ENCODE peak calls at places on chromosomes 5 and 9, in seven cellular contexts. F is IMR-90, Q is GM23248, W is uterus, P is right cardiac atrium, O is K562, M is left lung. S is an unnamed sample.
A peak's percentile ranks its signal among the peaks of the same experiment; 100 is the strongest.

GRCh38 chr9:136004712-136005111 is 43.5 kb upstream of the UBAC1 start:
- DNase-seq in F (no peak), Q (no peak), W (no peak), P (no peak), O (no peak), M (no peak), S (no peak)

GRCh38 chr5:145587308-145588071 is 247.7 kb downstream of the PRELID2 start:
- DNase-seq in F (peak; percentile 93), Q (peak; percentile 93), W (no peak), P (no peak), O (no peak), M (no peak), S (no peak)

GRCh38 chr9:136140966-136141365 is 22.3 kb upstream of the TMEM250 start:
- DNase-seq in F (peak; percentile 3), Q (no peak), W (no peak), P (peak; percentile 67), O (no peak), M (no peak), S (no peak)

GRCh38 chr9:91420471-91421021 is 3.1 kb downstream of the NFIL3 start:
- DNase-seq in F (peak; percentile 43), Q (peak; percentile 48), W (no peak), P (no peak), O (no peak), M (no peak), S (no peak)

GRCh38 chr5:180170810-180171567 is 38.0 kb downstream of the RASGEF1C start:
- DNase-seq in F (no peak), Q (no peak), W (no peak), P (no peak), O (no peak), M (no peak), S (no peak)

GRCh38 chr9:124467410-124468060 is 17.3 kb downstream of the ADGRD2 start:
- DNase-seq in F (no peak), Q (no peak), W (no peak), P (peak; percentile 4), O (no peak), M (peak; percentile 20), S (peak; percentile 1)

GRCh38 chr5:28286566-28286965 is 1248.2 kb upstream of the CDH9 start:
- DNase-seq in F (no peak), Q (no peak), W (no peak), P (no peak), O (no peak), M (no peak), S (no peak)

GRCh38 chr9:76761448-76761847 is 2.8 kb upstream of the PCA3 start:
- DNase-seq in F (peak; percentile 7), Q (peak; percentile 36), W (no peak), P (no peak), O (no peak), M (no peak), S (no peak)

GRCh38 chr9:18569941-18570630 is 96.1 kb downstream of the ADAMTSL1 start:
- DNase-seq in F (no peak), Q (peak; percentile 18), W (no peak), P (no peak), O (no peak), M (no peak), S (no peak)

GRCh38 chr5:52870448-52870847 is 82.7 kb downstream of the ITGA1 start:
- DNase-seq in F (no peak), Q (peak; percentile 35), W (no peak), P (peak; percentile 24), O (no peak), M (no peak), S (peak; percentile 70)

GRCh38 chr5:42653705-42654104 is 102.9 kb upstream of the CCDC152 start:
- DNase-seq in F (no peak), Q (no peak), W (no peak), P (no peak), O (no peak), M (no peak), S (no peak)

GRCh38 chr9:113707953-113708695 is 168.0 kb upstream of the ZNF618 start:
- DNase-seq in F (no peak), Q (no peak), W (no peak), P (no peak), O (no peak), M (no peak), S (no peak)

GRCh38 chr9:81477669-81478068 is 211.7 kb downstream of the TLE1 start:
- DNase-seq in F (no peak), Q (peak; percentile 74), W (no peak), P (no peak), O (no peak), M (no peak), S (no peak)

GRCh38 chr9:98302938-98303337 is 47.5 kb upstream of the TBC1D2 start:
- DNase-seq in F (no peak), Q (no peak), W (no peak), P (no peak), O (no peak), M (no peak), S (no peak)

GRCh38 chr5:43171926-43172325 is 20.1 kb upstream of the NIM1K start:
- DNase-seq in F (peak; percentile 38), Q (peak; percentile 35), W (no peak), P (no peak), O (no peak), M (no peak), S (no peak)

GRCh38 chr5:28855631-28856030 is 1817.2 kb upstream of the CDH9 start:
- DNase-seq in F (no peak), Q (no peak), W (no peak), P (no peak), O (no peak), M (no peak), S (no peak)

GRCh38 chr5:169494383-169495251 is 89.0 kb upstream of the SPDL1 start:
- DNase-seq in F (no peak), Q (peak; percentile 24), W (no peak), P (peak; percentile 24), O (no peak), M (no peak), S (no peak)

GRCh38 chr9:21110708-21111576 is 30.7 kb downstream of the IFNW1 start:
- DNase-seq in F (peak; percentile 82), Q (peak; percentile 68), W (no peak), P (no peak), O (no peak), M (no peak), S (peak; percentile 22)

GRCh38 chr5:149274964-149275363 is 3.3 kb downstream of the AFAP1L1 start:
- DNase-seq in F (peak; percentile 44), Q (peak; percentile 75), W (no peak), P (no peak), O (no peak), M (no peak), S (no peak)

GRCh38 chr5:77776606-77777206 is 567 bp upstream of the TBCA start:
- DNase-seq in F (peak; percentile 67), Q (peak; percentile 47), W (no peak), P (no peak), O (no peak), M (no peak), S (no peak)

GRCh38 chr5:56319281-56320242 is 86.4 kb upstream of the ANKRD55 start:
- DNase-seq in F (peak; percentile 78), Q (peak; percentile 90), W (peak; percentile 74), P (peak; percentile 44), O (no peak), M (peak; percentile 37), S (peak; percentile 91)

GRCh38 chr9:110427497-110428104 is 89.9 kb upstream of the TXNDC8 start:
- DNase-seq in F (peak; percentile 28), Q (peak; percentile 47), W (no peak), P (peak; percentile 24), O (peak; percentile 33), M (no peak), S (peak; percentile 60)

GRCh38 chr5:97629281-97629680 is 446.2 kb upstream of the RIOK2 start:
- DNase-seq in F (peak; percentile 79), Q (peak; percentile 97), W (no peak), P (peak; percentile 71), O (no peak), M (no peak), S (no peak)

GRCh38 chr9:4508246-4508906 is 18.1 kb downstream of the SLC1A1 start:
- DNase-seq in F (peak; percentile 53), Q (peak; percentile 90), W (no peak), P (no peak), O (no peak), M (no peak), S (no peak)

GRCh38 chr5:31824886-31825774 is 186.2 kb downstream of the PDZD2 start:
- DNase-seq in F (peak; percentile 59), Q (peak; percentile 78), W (peak; percentile 58), P (no peak), O (peak; percentile 30), M (no peak), S (peak; percentile 67)

GRCh38 chr9:75147638-75148037 is 59.3 kb downstream of the OSTF1 start:
- DNase-seq in F (peak; percentile 19), Q (peak; percentile 46), W (no peak), P (no peak), O (no peak), M (no peak), S (no peak)

GRCh38 chr9:75146229-75146628 is 57.9 kb downstream of the OSTF1 start:
- DNase-seq in F (peak; percentile 75), Q (peak; percentile 62), W (no peak), P (no peak), O (no peak), M (no peak), S (no peak)

GRCh38 chr9:75149841-75150241 is 61.5 kb downstream of the OSTF1 start:
- DNase-seq in F (no peak), Q (no peak), W (no peak), P (no peak), O (no peak), M (no peak), S (no peak)

GRCh38 chr9:75150512-75150911 is 62.2 kb downstream of the OSTF1 start:
- DNase-seq in F (no peak), Q (no peak), W (no peak), P (no peak), O (no peak), M (no peak), S (no peak)

DNA sequence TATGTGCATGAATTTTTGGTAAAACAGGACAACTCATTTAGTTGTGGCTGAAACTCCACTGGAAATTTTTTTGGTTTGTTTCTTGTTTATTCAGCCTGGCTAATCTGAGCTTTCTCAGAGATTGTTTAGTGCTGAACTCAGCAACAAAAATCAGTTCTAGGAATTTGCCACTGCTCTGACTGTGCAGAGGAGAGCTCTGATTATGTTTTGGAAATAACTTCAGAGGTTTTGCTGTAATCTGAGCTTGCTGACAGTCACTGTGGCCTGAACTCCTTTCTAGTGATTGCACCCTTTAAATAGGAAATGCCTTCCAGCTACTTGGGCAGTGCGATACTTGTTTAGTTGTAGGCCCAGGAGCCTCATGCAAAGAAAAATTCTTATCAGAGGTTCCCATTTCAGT is 60.2 kb downstream of the OSTF1 start:
- DNase-seq in F (peak; percentile 95), Q (peak; percentile 90), W (no peak), P (no peak), O (no peak), M (no peak), S (no peak)
- H3K4me1 ChIP-seq in F (peaks cover 6% of the 10 kb centered on the region), Q (peaks cover 40% of the 10 kb centered on the region), W (no peaks in the 10 kb centered on the region), P (peaks cover 2% of the 10 kb centered on the region), O (no peaks in the 10 kb centered on the region), M (no peaks in the 10 kb centered on the region), S (no peaks in the 10 kb centered on the region)

GRCh38 chr9:89317282-89317681 is 1.0 kb upstream of the SECISBP2 start:
- DNase-seq in F (no peak), Q (no peak), W (no peak), P (no peak), O (no peak), M (no peak), S (no peak)
- H3K4me3 ChIP-seq in F (no peak overlapping the region), Q (peak overlapping the region; percentile 94), W (no peak overlapping the region), P (no peak overlapping the region), O (no peak overlapping the region), M (no peak overlapping the region), S (no peak overlapping the region)

GRCh38 chr9:94903961-94904421 is 177.5 kb downstream of the AOPEP start:
- DNase-seq in F (peak; percentile 82), Q (peak; percentile 91), W (no peak), P (no peak), O (no peak), M (no peak), S (no peak)
- H3K4me1 ChIP-seq in F (peaks cover 25% of the 10 kb centered on the region), Q (peaks cover 62% of the 10 kb centered on the region), W (peaks cover 16% of the 10 kb centered on the region), P (peaks cover 11% of the 10 kb centered on the region), O (no peaks in the 10 kb centered on the region), M (peaks cover 19% of the 10 kb centered on the region), S (peaks cover 37% of the 10 kb centered on the region)

GRCh38 chr9:137297966-137298365 is 4.1 kb downstream of the NRARP start:
- DNase-seq in F (no peak), Q (no peak), W (no peak), P (peak; percentile 19), O (no peak), M (no peak), S (no peak)
- H3K4me3 ChIP-seq in F (no peak overlapping the region), Q (no peak overlapping the region), W (no peak overlapping the region), P (no peak overlapping the region), O (no peak overlapping the region), M (no peak overlapping the region), S (no peak overlapping the region)

S was measured in BE2C.